ENCODE peak calls at places on chromosomes 2 and 18, in eight cellular contexts. A is NCI-H1417; J is AG09319; W is activated CD4-positive, alpha-beta T cell treated with anti-CD3 and anti-CD28 coated beads, Interleukin-2, amount 50 U/mL, for 48 hours; C is astrocyte of the hippocampus; U is ACHN; K is activated B cell treated with CpG ODN at 0.5 μM for 24 hours; Y is naive thymus-derived CD4-positive, alpha-beta T cell. F is an unnamed sample.

GRCh38 chr2:128736689-128737545 is 418.2 kb upstream of the HS6ST1 start:
- DNase-seq in A (peak), J (peak), W (peak), C (peak), U (peak), K (peak), Y (peak), F (no peak)

GRCh38 chr2:134900151-134900550 is 18.5 kb upstream of the CCNT2 start:
- DNase-seq in A (no peak), J (no peak), W (no peak), C (no peak), U (no peak), K (no peak), Y (no peak), F (peak)

GRCh38 chr2:216665717-216666116 is 29.6 kb downstream of the IGFBP5 start:
- DNase-seq in A (peak), J (no peak), W (no peak), C (peak), U (no peak), K (no peak), Y (no peak), F (no peak)

GRCh38 chr2:180364719-180365118 is 357.6 kb upstream of the CWC22 start:
- DNase-seq in A (peak), J (no peak), W (no peak), C (no peak), U (no peak), K (no peak), Y (no peak), F (no peak)

GRCh38 chr2:212777020-212777491 is 238.5 kb upstream of the ERBB4 start:
- DNase-seq in A (peak), J (no peak), W (no peak), C (peak), U (peak), K (no peak), Y (peak), F (no peak)

GRCh38 chr18:53234610-53235009 is 894.6 kb downstream of the DCC start:
- DNase-seq in A (no peak), J (no peak), W (no peak), C (no peak), U (no peak), K (no peak), Y (no peak), F (no peak)

GRCh38 chr2:43877782-43878464 is 39.2 kb downstream of the ABCG8 start:
- DNase-seq in A (peak), J (peak), W (peak), C (peak), U (peak), K (peak), Y (peak), F (peak)

GRCh38 chr2:10501980-10502802 is 54.1 kb upstream of the ODC1 start:
- DNase-seq in A (no peak), J (no peak), W (no peak), C (no peak), U (no peak), K (no peak), Y (no peak), F (no peak)

GRCh38 chr2:106197878-106198277 is 3.8 kb upstream of the UXS1 start:
- DNase-seq in A (no peak), J (peak), W (no peak), C (peak), U (peak), K (no peak), Y (no peak), F (peak)

GRCh38 chr2:40095003-40095402 is 315.9 kb upstream of the THUMPD2 start:
- DNase-seq in A (no peak), J (no peak), W (no peak), C (peak), U (peak), K (no peak), Y (no peak), F (peak)

GRCh38 chr18:54327818-54328217 is 29.8 kb downstream of the STARD6 start:
- DNase-seq in A (no peak), J (no peak), W (no peak), C (no peak), U (no peak), K (no peak), Y (no peak), F (no peak)

GRCh38 chr2:118806797-118807667 is 40.4 kb downstream of the EN1 start:
- DNase-seq in A (no peak), J (no peak), W (no peak), C (no peak), U (no peak), K (no peak), Y (no peak), F (no peak)

GRCh38 chr2:62143696-62144095 is 52.2 kb upstream of the B3GNT2 start:
- DNase-seq in A (no peak), J (no peak), W (no peak), C (no peak), U (no peak), K (no peak), Y (no peak), F (no peak)

GRCh38 chr2:236873666-236874065 is 212.0 kb upstream of the COPS8 start:
- DNase-seq in A (no peak), J (no peak), W (no peak), C (no peak), U (no peak), K (no peak), Y (no peak), F (no peak)

GRCh38 chr2:8134105-8134903 is 547.6 kb upstream of the ID2 start:
- DNase-seq in A (peak), J (no peak), W (no peak), C (no peak), U (no peak), K (no peak), Y (no peak), F (no peak)

GRCh38 chr18:7132356-7133115 is 14.9 kb upstream of the LAMA1 start:
- DNase-seq in A (no peak), J (no peak), W (no peak), C (no peak), U (no peak), K (no peak), Y (no peak), F (no peak)

GRCh38 chr18:7830468-7830867 is 263.4 kb downstream of the PTPRM start:
- DNase-seq in A (peak), J (no peak), W (no peak), C (no peak), U (peak), K (no peak), Y (no peak), F (no peak)

GRCh38 chr2:159371506-159371905 is 85.0 kb upstream of the WDSUB1 start:
- DNase-seq in A (no peak), J (no peak), W (no peak), C (no peak), U (no peak), K (no peak), Y (no peak), F (no peak)

GRCh38 chr2:235300368-235301201 is 193.3 kb upstream of the AGAP1 start:
- DNase-seq in A (no peak), J (peak), W (no peak), C (peak), U (peak), K (no peak), Y (no peak), F (peak)

GRCh38 chr2:7133521-7133920 is 216.3 kb downstream of the RNF144A start:
- DNase-seq in A (no peak), J (no peak), W (no peak), C (peak), U (peak), K (no peak), Y (no peak), F (no peak)

GRCh38 chr2:32910883-32911598 is 35.7 kb upstream of the LTBP1 start:
- DNase-seq in A (no peak), J (no peak), W (no peak), C (peak), U (no peak), K (no peak), Y (no peak), F (no peak)

GRCh38 chr18:56257215-56257614 is 381.2 kb downstream of the TXNL1 start:
- DNase-seq in A (no peak), J (no peak), W (no peak), C (peak), U (no peak), K (no peak), Y (no peak), F (peak)

GRCh38 chr2:162890690-162891311 is 52.2 kb upstream of the KCNH7 start:
- DNase-seq in A (peak), J (no peak), W (peak), C (peak), U (peak), K (no peak), Y (no peak), F (peak)

F was measured in skeletal muscle cell.